ENCODE peak calls at places on chromosome 5, in seven cellular contexts. F is RWPE1; N is mesendoderm; R is esophagus squamous epithelium; A is pancreas; O is CD8-positive, alpha-beta memory T cell; B is psoas muscle. G is an unnamed sample.

GRCh38 chr5:16690243-16690839 is 73.5 kb upstream of the RETREG1 start:
- DNase-seq in F (peak; percentile 72), N (peak; percentile 79), R (no peak), A (no peak), O (no peak), B (no peak), G (no peak)

GRCh38 chr5:966941-967340 is 41.7 kb upstream of the NKD2 start:
- DNase-seq in F (no peak), N (no peak), R (no peak), A (no peak), O (no peak), B (no peak), G (no peak)

GRCh38 chr5:39049298-39049697 is 24.9 kb downstream of the RICTOR start:
- DNase-seq in F (no peak), N (no peak), R (no peak), A (no peak), O (no peak), B (no peak), G (no peak)

GRCh38 chr5:31218978-31219377 is 25.5 kb downstream of the CDH6 start:
- DNase-seq in F (no peak), N (peak; percentile 58), R (no peak), A (no peak), O (no peak), B (no peak), G (no peak)

GRCh38 chr5:175394601-175395000 is 49.4 kb downstream of the DRD1 start:
- DNase-seq in F (no peak), N (no peak), R (no peak), A (no peak), O (no peak), B (no peak), G (no peak)

GRCh38 chr5:134242146-134242545 is 16.3 kb upstream of the PPP2CA start:
- DNase-seq in F (no peak), N (no peak), R (no peak), A (no peak), O (no peak), B (peak; percentile 36), G (peak; percentile 32)

GRCh38 chr5:53031695-53032096 is 42.5 kb downstream of the ITGA2 start:
- DNase-seq in F (peak; percentile 55), N (peak; percentile 40), R (no peak), A (no peak), O (no peak), B (no peak), G (no peak)

GRCh38 chr5:93355691-93356090 is 225.3 kb downstream of the NR2F1-AS1 start:
- DNase-seq in F (no peak), N (no peak), R (no peak), A (no peak), O (no peak), B (no peak), G (no peak)

GRCh38 chr5:102283111-102283797 is 12.8 kb downstream of the SLCO4C1 start:
- DNase-seq in F (no peak), N (no peak), R (no peak), A (no peak), O (no peak), B (no peak), G (no peak)

DNA sequence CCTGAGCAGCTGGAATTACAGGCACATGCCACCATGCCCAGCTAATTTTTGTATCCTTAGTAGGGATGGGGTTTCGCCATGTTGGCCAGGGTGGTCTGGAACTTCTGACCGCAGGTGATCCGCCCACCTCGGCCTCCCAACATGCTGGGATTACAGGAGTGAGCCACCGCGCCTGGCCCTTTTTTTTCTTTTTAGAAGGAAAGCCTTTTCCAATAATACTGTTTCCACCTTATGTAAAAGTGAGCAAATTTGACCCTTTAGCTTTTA is 23.7 kb upstream of the F2R start:
- DNase-seq in F (no peak), N (no peak), R (no peak), A (no peak), O (no peak), B (no peak), G (no peak)
- H3K27ac ChIP-seq in F (peak overlapping the region; percentile 62), N (no peak overlapping the region), R (no peak overlapping the region), A (no peak overlapping the region), O (no peak overlapping the region), B (no peak overlapping the region), G (no peak overlapping the region)

GRCh38 chr5:33148076-33148501 is 292.7 kb upstream of the TARS1 start:
- DNase-seq in F (peak; percentile 80), N (no peak), R (no peak), A (no peak), O (no peak), B (peak; percentile 49), G (no peak)
- H3K27ac ChIP-seq in F (no peak overlapping the region), N (no peak overlapping the region), R (no peak overlapping the region), A (no peak overlapping the region), O (no peak overlapping the region), B (no peak overlapping the region), G (no peak overlapping the region)

GRCh38 chr5:40679998-40680681 is 425 bp downstream of the PTGER4 start:
- DNase-seq in F (no peak), N (peak; percentile 44), R (no peak), A (peak; percentile 70), O (no peak), B (no peak), G (no peak)
- H3K27ac ChIP-seq in F (peak overlapping the region; percentile 98), N (no peak overlapping the region), R (peak overlapping the region; percentile 93), A (peak overlapping the region; percentile 93), O (peak overlapping the region; percentile 77), B (peak overlapping the region; percentile 73), G (no peak overlapping the region)

GRCh38 chr5:78651468-78651867 is 2.9 kb upstream of the LHFPL2 start:
- DNase-seq in F (no peak), N (no peak), R (no peak), A (no peak), O (no peak), B (no peak), G (no peak)

GRCh38 chr5:78653031-78653430 is 4.5 kb upstream of the LHFPL2 start:
- DNase-seq in F (no peak), N (no peak), R (no peak), A (no peak), O (no peak), B (no peak), G (no peak)

GRCh38 chr5:78655731-78656130 is 7.2 kb upstream of the LHFPL2 start:
- DNase-seq in F (no peak), N (no peak), R (no peak), A (no peak), O (no peak), B (no peak), G (no peak)

GRCh38 chr5:78654386-78654785 is 5.8 kb upstream of the LHFPL2 start:
- DNase-seq in F (no peak), N (no peak), R (no peak), A (no peak), O (no peak), B (no peak), G (no peak)

DNA sequence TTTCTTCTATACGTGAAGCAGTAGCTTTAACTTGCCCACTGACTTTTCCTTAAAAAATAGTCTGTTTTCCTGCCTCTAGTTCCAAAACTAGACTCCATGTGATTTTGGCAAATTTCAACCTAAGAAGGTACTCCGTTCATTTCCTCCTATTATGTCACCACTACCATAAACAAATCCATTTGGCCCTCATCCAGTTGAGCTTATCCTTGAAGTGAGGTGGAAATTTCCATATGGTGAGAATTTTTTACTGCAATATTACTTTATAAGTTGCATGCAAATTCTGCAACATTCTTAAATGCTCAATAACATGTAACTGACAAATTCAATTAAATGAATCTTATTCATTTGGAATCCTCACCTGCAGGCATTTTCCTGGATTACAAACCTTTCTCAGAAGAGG is 5.4 kb upstream of the LHFPL2 start:
- DNase-seq in F (no peak), N (no peak), R (no peak), A (no peak), O (no peak), B (no peak), G (no peak)
- H3K27ac ChIP-seq in F (no peak overlapping the region), N (no peak overlapping the region), R (no peak overlapping the region), A (no peak overlapping the region), O (no peak overlapping the region), B (no peak overlapping the region), G (no peak overlapping the region)